ENCODE peak calls at places on chromosomes 6 and 20, in nine cellular contexts. D, G, P, F, Y, S, M, Q and X are unnamed samples.
A peak's percentile ranks its signal among the peaks of the same experiment; 100 is the strongest.

GRCh38 chr6:168132531-168133184 is 53.6 kb upstream of the FRMD1 start:
- DNase-seq in G (peak; percentile 22), F (peak; percentile 80), P (peak; percentile 88), M (no peak), S (peak; percentile 76), Y (no peak), Q (peak; percentile 56), D (no peak), X (peak; percentile 88)

GRCh38 chr20:61628901-61629300 is 376.8 kb downstream of the CDH4 start:
- DNase-seq in F (no peak), M (no peak), P (peak; percentile 51), D (no peak), Y (no peak), Q (no peak), G (no peak), S (no peak), X (no peak)

GRCh38 chr6:5287205-5287965 is 26.1 kb downstream of the FARS2 start:
- DNase-seq in Q (no peak), G (no peak), F (peak; percentile 88), Y (no peak), M (no peak), D (no peak), S (no peak), P (no peak), X (peak; percentile 46)

GRCh38 chr6:139586273-139586672 is 211.8 kb upstream of the CITED2 start:
- DNase-seq in Y (no peak), S (no peak), M (no peak), G (no peak), D (no peak), P (no peak), F (no peak), Q (no peak), X (no peak)

GRCh38 chr6:24650365-24650764 is 4.4 kb upstream of the KIAA0319 start:
- DNase-seq in S (no peak), Y (no peak), M (no peak), D (no peak), P (no peak), F (no peak), G (no peak), Q (no peak), X (no peak)

GRCh38 chr6:24933868-24934401 is 1.8 kb downstream of the RIPOR2 start:
- DNase-seq in S (no peak), M (no peak), P (peak; percentile 83), F (no peak), G (peak; percentile 39), D (no peak), Q (peak; percentile 20), Y (no peak), X (no peak)

GRCh38 chr6:17871169-17871479 is 116.3 kb downstream of the KIF13A start:
- DNase-seq in F (no peak), D (no peak), S (no peak), G (no peak), M (no peak), P (no peak), Y (no peak), Q (no peak), X (no peak)

GRCh38 chr20:29452186-29452585 is 1805.3 kb upstream of the DEFB115 start:
- DNase-seq in P (no peak), G (no peak), Q (no peak), F (no peak), D (no peak), M (no peak), Y (no peak), S (no peak), X (no peak)

GRCh38 chr6:121944361-121944760 is 455.1 kb upstream of the HSF2 start:
- DNase-seq in Q (no peak), S (no peak), Y (no peak), G (no peak), M (no peak), F (peak; percentile 6), P (no peak), D (no peak), X (no peak)

GRCh38 chr6:42744351-42744890 is 1.5 kb downstream of the TBCC start:
- DNase-seq in G (no peak), D (peak; percentile 53), Y (no peak), F (no peak), M (no peak), S (no peak), P (no peak), Q (no peak), X (no peak)

GRCh38 chr20:31569163-31570020 is 35.7 kb upstream of the ID1 start:
- DNase-seq in Y (no peak), M (peak; percentile 39), G (peak; percentile 74), F (peak; percentile 53), S (peak; percentile 42), Q (peak; percentile 56), D (peak; percentile 75), P (peak; percentile 65), X (peak; percentile 85)

GRCh38 chr20:57650756-57651483 is 30.7 kb upstream of the ZBP1 start:
- DNase-seq in Q (peak; percentile 5), S (no peak), D (peak; percentile 36), G (no peak), M (no peak), F (no peak), Y (peak; percentile 33), P (no peak), X (peak; percentile 8)

GRCh38 chr6:170178561-170179477 is 112.1 kb downstream of the DLL1 start:
- DNase-seq in F (peak; percentile 21), D (no peak), P (no peak), S (no peak), Q (peak; percentile 92), M (no peak), Y (no peak), G (peak; percentile 41), X (peak; percentile 64)

GRCh38 chr6:117169781-117170281 is 95.5 kb upstream of the VGLL2 start:
- DNase-seq in Y (no peak), Q (no peak), M (no peak), D (no peak), G (no peak), S (no peak), F (no peak), P (no peak), X (no peak)

GRCh38 chr6:117165921-117166499 is 99.3 kb upstream of the VGLL2 start:
- DNase-seq in S (no peak), M (no peak), Y (no peak), G (no peak), F (no peak), Q (no peak), D (no peak), P (no peak), X (no peak)

GRCh38 chr6:117168296-117169059 is 96.9 kb upstream of the VGLL2 start:
- DNase-seq in P (no peak), M (no peak), Q (no peak), D (no peak), Y (no peak), G (no peak), F (no peak), S (peak; percentile 21), X (no peak)

GRCh38 chr6:117167520-117168271 is 97.7 kb upstream of the VGLL2 start:
- DNase-seq in G (no peak), P (peak; percentile 4), M (no peak), Y (no peak), D (no peak), Q (peak; percentile 69), S (peak; percentile 14), F (peak; percentile 2), X (peak; percentile 13)

DNA sequence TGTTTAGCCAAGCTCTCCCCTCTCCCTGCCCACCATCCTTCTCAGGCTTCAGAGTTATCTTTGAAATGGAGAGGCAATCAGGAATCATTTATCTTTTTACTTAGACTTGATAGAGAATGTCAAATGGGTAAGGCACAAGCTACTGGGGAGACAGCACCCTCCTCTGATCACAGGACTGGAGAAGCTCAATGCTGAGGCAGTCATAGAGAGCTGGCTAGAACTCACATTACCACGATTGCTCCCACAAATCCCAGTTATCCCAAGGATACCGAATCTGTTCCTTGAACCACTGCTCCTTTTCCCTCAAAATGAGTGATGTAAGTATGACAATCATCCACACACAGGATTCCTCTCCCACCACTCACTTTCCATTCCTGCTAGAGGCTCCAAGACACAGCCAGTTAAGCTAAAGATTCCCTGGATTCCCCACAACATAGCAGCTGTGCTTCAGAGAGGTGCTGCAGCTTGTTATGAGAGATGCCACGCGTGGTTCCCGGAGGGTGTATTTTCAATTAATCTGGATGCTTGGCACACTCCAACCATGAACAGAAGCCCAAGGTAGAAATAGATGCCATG is 96.2 kb upstream of the VGLL2 start:
- DNase-seq in D (no peak), P (no peak), G (no peak), S (peak; percentile 22), Q (no peak), Y (no peak), F (no peak), M (no peak), X (no peak)
- H3K27ac ChIP-seq in D (no peak overlapping the region), P (no peak overlapping the region), G (no peak overlapping the region), S (no peak overlapping the region), Q (no peak overlapping the region), Y (peak overlapping the region; percentile 26), F (no peak overlapping the region), M (no peak overlapping the region), X (no peak overlapping the region)

GRCh38 chr6:55399331-55399730 is 72.1 kb downstream of the GFRAL start:
- DNase-seq in Y (no peak), M (no peak), D (no peak), P (no peak), S (no peak), Q (no peak), G (no peak), F (peak; percentile 56), X (no peak)
- H3K27ac ChIP-seq in Y (no peak overlapping the region), M (no peak overlapping the region), D (no peak overlapping the region), P (no peak overlapping the region), S (no peak overlapping the region), Q (no peak overlapping the region), G (no peak overlapping the region), F (no peak overlapping the region), X (no peak overlapping the region)

DNA sequence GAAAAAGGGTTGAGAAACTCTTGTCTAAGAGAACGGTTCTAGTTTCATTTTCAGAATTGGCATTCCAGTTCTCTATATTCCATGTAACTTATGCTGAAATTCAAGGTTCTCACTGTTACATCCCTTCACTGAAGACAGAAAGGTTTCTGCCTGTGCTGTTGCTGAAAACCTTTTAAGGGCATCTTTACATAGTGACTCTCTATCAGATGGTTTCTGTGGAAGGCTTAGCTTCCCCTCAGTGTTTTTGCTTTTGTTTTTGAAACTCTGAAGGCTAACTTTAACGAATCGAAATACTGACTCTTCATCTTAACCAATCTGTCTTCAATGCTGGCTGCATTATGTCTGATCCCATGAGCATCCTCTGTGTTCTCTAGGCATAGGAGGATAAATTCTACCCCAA is 1286.2 kb upstream of the EYS start:
- DNase-seq in M (no peak), S (no peak), F (no peak), Q (no peak), P (no peak), Y (no peak), D (no peak), G (no peak), X (no peak)
- H3K27ac ChIP-seq in M (no peak overlapping the region), S (no peak overlapping the region), F (no peak overlapping the region), Q (no peak overlapping the region), P (no peak overlapping the region), Y (no peak overlapping the region), D (no peak overlapping the region), G (no peak overlapping the region), X (no peak overlapping the region)

DNA sequence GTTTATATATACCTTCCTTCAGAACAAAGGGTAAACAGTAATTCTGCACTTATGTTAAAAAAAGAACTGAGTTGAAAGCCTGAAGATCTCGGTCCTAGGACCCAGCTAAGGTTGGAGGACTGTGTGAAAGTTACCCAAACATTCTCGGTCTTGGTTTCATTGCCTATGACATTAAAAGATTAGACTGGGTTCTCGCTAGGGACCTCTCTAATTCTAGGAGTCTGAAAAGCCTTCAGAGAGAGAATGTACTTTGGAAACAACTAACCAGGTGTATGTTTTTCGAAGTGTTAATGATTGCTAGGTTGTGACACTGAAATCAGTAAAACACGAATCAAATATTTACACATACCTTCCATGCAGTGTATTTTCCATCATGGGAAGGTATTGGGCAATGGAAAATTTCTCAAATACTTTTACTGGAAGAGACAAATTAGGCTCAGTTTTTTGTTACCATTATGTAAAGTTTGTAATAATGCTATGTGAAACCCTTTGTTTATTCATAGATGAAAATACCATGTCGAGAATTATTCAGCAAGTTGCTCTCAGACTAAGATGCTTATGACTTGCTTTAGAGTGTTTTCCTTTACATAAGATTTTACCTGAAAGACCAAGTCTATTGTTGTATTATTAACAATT is 113.7 kb upstream of the LOC128125822 start:
- DNase-seq in Q (no peak), D (no peak), M (no peak), P (no peak), G (no peak), Y (no peak), S (no peak), F (no peak), X (no peak)
- H3K27ac ChIP-seq in Q (peak overlapping the region; percentile 95), D (peak overlapping the region; percentile 56), M (no peak overlapping the region), P (no peak overlapping the region), G (peak overlapping the region; percentile 76), Y (no peak overlapping the region), S (no peak overlapping the region), F (no peak overlapping the region), X (no peak overlapping the region)